ENCODE peak calls at places on chromosomes 13 and 19, in eight cellular contexts. One of them, this sample, is unnamed.

GRCh38 chr13:100954430-100955361 is 280.1 kb upstream of the TMTC4 start:
- DNase-seq in left lung: no peak
- DNase-seq in breast epithelium: no peak
- DNase-seq in adrenal gland: no peak
- DNase-seq in upper lobe of right lung: no peak
- DNase-seq in brain microvascular endothelial cell: peak; percentile 40
- DNase-seq in esophagus squamous epithelium: no peak
- DNase-seq in CD8-positive, alpha-beta T cell: no peak
- DNase-seq in this sample: no peak

GRCh38 chr19:46495789-46496099 is at the start of gene PNMA8B:
- DNase-seq in left lung: peak; percentile 45
- DNase-seq in breast epithelium: peak; percentile 49
- DNase-seq in adrenal gland: peak; percentile 94
- DNase-seq in upper lobe of right lung: peak; percentile 78
- DNase-seq in brain microvascular endothelial cell: peak; percentile 34
- DNase-seq in esophagus squamous epithelium: no peak
- DNase-seq in CD8-positive, alpha-beta T cell: peak; percentile 25
- DNase-seq in this sample: peak; percentile 54

GRCh38 chr19:48341006-48341405 is 15.7 kb downstream of the EMP3 start:
- DNase-seq in left lung: no peak
- DNase-seq in breast epithelium: no peak
- DNase-seq in adrenal gland: peak; percentile 82
- DNase-seq in upper lobe of right lung: no peak
- DNase-seq in brain microvascular endothelial cell: no peak
- DNase-seq in esophagus squamous epithelium: no peak
- DNase-seq in CD8-positive, alpha-beta T cell: no peak
- DNase-seq in this sample: no peak

GRCh38 chr13:24339937-24340607 is 30.7 kb downstream of the C1QTNF9 start:
- DNase-seq in left lung: no peak
- DNase-seq in breast epithelium: no peak
- DNase-seq in adrenal gland: no peak
- DNase-seq in upper lobe of right lung: no peak
- DNase-seq in brain microvascular endothelial cell: no peak
- DNase-seq in esophagus squamous epithelium: no peak
- DNase-seq in CD8-positive, alpha-beta T cell: no peak
- DNase-seq in this sample: no peak

GRCh38 chr19:38711726-38712153 is 32.5 kb downstream of the CAPN12 start:
- DNase-seq in left lung: peak; percentile 63
- DNase-seq in breast epithelium: peak; percentile 75
- DNase-seq in adrenal gland: peak; percentile 95
- DNase-seq in upper lobe of right lung: no peak
- DNase-seq in brain microvascular endothelial cell: peak; percentile 91
- DNase-seq in esophagus squamous epithelium: no peak
- DNase-seq in CD8-positive, alpha-beta T cell: no peak
- DNase-seq in this sample: no peak

GRCh38 chr19:41278478-41278877 is 14.3 kb downstream of the HNRNPUL1 start:
- DNase-seq in left lung: no peak
- DNase-seq in breast epithelium: no peak
- DNase-seq in adrenal gland: no peak
- DNase-seq in upper lobe of right lung: no peak
- DNase-seq in brain microvascular endothelial cell: no peak
- DNase-seq in esophagus squamous epithelium: no peak
- DNase-seq in CD8-positive, alpha-beta T cell: no peak
- DNase-seq in this sample: no peak

GRCh38 chr13:50444726-50445125 is 398.8 kb downstream of the DLEU7 start:
- DNase-seq in left lung: no peak
- DNase-seq in breast epithelium: no peak
- DNase-seq in adrenal gland: no peak
- DNase-seq in upper lobe of right lung: no peak
- DNase-seq in brain microvascular endothelial cell: no peak
- DNase-seq in esophagus squamous epithelium: no peak
- DNase-seq in CD8-positive, alpha-beta T cell: no peak
- DNase-seq in this sample: no peak

GRCh38 chr13:107205318-107206112 is 637.6 kb upstream of the ARGLU1 start:
- DNase-seq in left lung: peak; percentile 53
- DNase-seq in breast epithelium: peak; percentile 48
- DNase-seq in adrenal gland: peak; percentile 89
- DNase-seq in upper lobe of right lung: peak; percentile 82
- DNase-seq in brain microvascular endothelial cell: peak; percentile 64
- DNase-seq in esophagus squamous epithelium: no peak
- DNase-seq in CD8-positive, alpha-beta T cell: peak; percentile 57
- DNase-seq in this sample: peak; percentile 38

GRCh38 chr19:54207908-54208783 is 7.5 kb downstream of the RPS9 start:
- DNase-seq in left lung: peak; percentile 92
- DNase-seq in breast epithelium: peak; percentile 62
- DNase-seq in adrenal gland: peak; percentile 95
- DNase-seq in upper lobe of right lung: peak; percentile 87
- DNase-seq in brain microvascular endothelial cell: peak; percentile 40
- DNase-seq in esophagus squamous epithelium: no peak
- DNase-seq in CD8-positive, alpha-beta T cell: peak; percentile 32
- DNase-seq in this sample: no peak

GRCh38 chr19:13611596-13611995 is 105.3 kb upstream of the CACNA1A start:
- DNase-seq in left lung: no peak
- DNase-seq in breast epithelium: no peak
- DNase-seq in adrenal gland: no peak
- DNase-seq in upper lobe of right lung: no peak
- DNase-seq in brain microvascular endothelial cell: no peak
- DNase-seq in esophagus squamous epithelium: no peak
- DNase-seq in CD8-positive, alpha-beta T cell: no peak
- DNase-seq in this sample: no peak

GRCh38 chr19:15831626-15832025 is 16.2 kb upstream of the OR10H1 start:
- DNase-seq in left lung: no peak
- DNase-seq in breast epithelium: no peak
- DNase-seq in adrenal gland: no peak
- DNase-seq in upper lobe of right lung: no peak
- DNase-seq in brain microvascular endothelial cell: no peak
- DNase-seq in esophagus squamous epithelium: no peak
- DNase-seq in CD8-positive, alpha-beta T cell: no peak
- DNase-seq in this sample: no peak
- H3K27me3 ChIP-seq in left lung: peaks cover 17% of the 10 kb centered on the region
- H3K27me3 ChIP-seq in breast epithelium: no peaks in the 10 kb centered on the region
- H3K27me3 ChIP-seq in adrenal gland: no peaks in the 10 kb centered on the region
- H3K27me3 ChIP-seq in upper lobe of right lung: no peaks in the 10 kb centered on the region
- H3K27me3 ChIP-seq in brain microvascular endothelial cell: no peaks in the 10 kb centered on the region
- H3K27me3 ChIP-seq in esophagus squamous epithelium: no peaks in the 10 kb centered on the region
- H3K27me3 ChIP-seq in CD8-positive, alpha-beta T cell: no peaks in the 10 kb centered on the region
- H3K27me3 ChIP-seq in this sample: no peaks in the 10 kb centered on the region

GRCh38 chr13:33349314-33349995 is 63.9 kb upstream of the STARD13 start:
- DNase-seq in left lung: peak; percentile 52
- DNase-seq in breast epithelium: no peak
- DNase-seq in adrenal gland: no peak
- DNase-seq in upper lobe of right lung: no peak
- DNase-seq in brain microvascular endothelial cell: peak; percentile 5
- DNase-seq in esophagus squamous epithelium: no peak
- DNase-seq in CD8-positive, alpha-beta T cell: no peak
- DNase-seq in this sample: no peak

GRCh38 chr13:33352023-33352422 is 66.5 kb upstream of the STARD13 start:
- DNase-seq in left lung: no peak
- DNase-seq in breast epithelium: no peak
- DNase-seq in adrenal gland: no peak
- DNase-seq in upper lobe of right lung: no peak
- DNase-seq in brain microvascular endothelial cell: no peak
- DNase-seq in esophagus squamous epithelium: no peak
- DNase-seq in CD8-positive, alpha-beta T cell: no peak
- DNase-seq in this sample: no peak

GRCh38 chr13:33352520-33352919 is 67.0 kb upstream of the STARD13 start:
- DNase-seq in left lung: no peak
- DNase-seq in breast epithelium: no peak
- DNase-seq in adrenal gland: no peak
- DNase-seq in upper lobe of right lung: no peak
- DNase-seq in brain microvascular endothelial cell: no peak
- DNase-seq in esophagus squamous epithelium: no peak
- DNase-seq in CD8-positive, alpha-beta T cell: no peak
- DNase-seq in this sample: no peak

GRCh38 chr13:33349996-33350826 is 64.7 kb upstream of the STARD13 start:
- DNase-seq in left lung: peak; percentile 58
- DNase-seq in breast epithelium: no peak
- DNase-seq in adrenal gland: peak; percentile 71
- DNase-seq in upper lobe of right lung: peak; percentile 81
- DNase-seq in brain microvascular endothelial cell: peak; percentile 23
- DNase-seq in esophagus squamous epithelium: no peak
- DNase-seq in CD8-positive, alpha-beta T cell: no peak
- DNase-seq in this sample: no peak

GRCh38 chr13:33351324-33351723 is 65.8 kb upstream of the STARD13 start:
- DNase-seq in left lung: no peak
- DNase-seq in breast epithelium: no peak
- DNase-seq in adrenal gland: no peak
- DNase-seq in upper lobe of right lung: no peak
- DNase-seq in brain microvascular endothelial cell: peak; percentile 62
- DNase-seq in esophagus squamous epithelium: no peak
- DNase-seq in CD8-positive, alpha-beta T cell: no peak
- DNase-seq in this sample: no peak
- TF ChIP-seq CTCF in left lung: no peak
- TF ChIP-seq CTCF in breast epithelium: peak; percentile 28
- TF ChIP-seq CTCF in adrenal gland: no peak
- TF ChIP-seq CTCF in upper lobe of right lung: peak; percentile 16
- TF ChIP-seq CTCF in brain microvascular endothelial cell: peak; percentile 40
- TF ChIP-seq CTCF in esophagus squamous epithelium: no peak
- TF ChIP-seq CTCF in CD8-positive, alpha-beta T cell: no peak
- TF ChIP-seq CTCF in this sample: no peak

GRCh38 chr19:30682576-30683536 is 310.7 kb downstream of the ZNF536 start:
- DNase-seq in left lung: peak; percentile 61
- DNase-seq in breast epithelium: peak; percentile 59
- DNase-seq in adrenal gland: peak; percentile 92
- DNase-seq in upper lobe of right lung: peak; percentile 77
- DNase-seq in brain microvascular endothelial cell: peak; percentile 73
- DNase-seq in esophagus squamous epithelium: no peak
- DNase-seq in CD8-positive, alpha-beta T cell: peak; percentile 41
- DNase-seq in this sample: peak; percentile 27
- H3K27me3 ChIP-seq in left lung: peaks cover 75% of the 10 kb centered on the region
- H3K27me3 ChIP-seq in breast epithelium: no peaks in the 10 kb centered on the region
- H3K27me3 ChIP-seq in adrenal gland: no peaks in the 10 kb centered on the region
- H3K27me3 ChIP-seq in upper lobe of right lung: peaks cover 31% of the 10 kb centered on the region
- H3K27me3 ChIP-seq in brain microvascular endothelial cell: no peaks in the 10 kb centered on the region
- H3K27me3 ChIP-seq in esophagus squamous epithelium: no peaks in the 10 kb centered on the region
- H3K27me3 ChIP-seq in CD8-positive, alpha-beta T cell: no peaks in the 10 kb centered on the region
- H3K27me3 ChIP-seq in this sample: peaks cover 11% of the 10 kb centered on the region

GRCh38 chr19:17236831-17237543 is 8.7 kb downstream of the NR2F6 start:
- DNase-seq in left lung: no peak
- DNase-seq in breast epithelium: no peak
- DNase-seq in adrenal gland: no peak
- DNase-seq in upper lobe of right lung: no peak
- DNase-seq in brain microvascular endothelial cell: no peak
- DNase-seq in esophagus squamous epithelium: no peak
- DNase-seq in CD8-positive, alpha-beta T cell: no peak
- DNase-seq in this sample: no peak

GRCh38 chr19:17234911-17235617 is 9.0 kb downstream of the OCEL1 start:
- DNase-seq in left lung: peak; percentile 57
- DNase-seq in breast epithelium: peak; percentile 45
- DNase-seq in adrenal gland: peak; percentile 77
- DNase-seq in upper lobe of right lung: no peak
- DNase-seq in brain microvascular endothelial cell: peak; percentile 29
- DNase-seq in esophagus squamous epithelium: no peak
- DNase-seq in CD8-positive, alpha-beta T cell: peak; percentile 62
- DNase-seq in this sample: peak; percentile 51

GRCh38 chr19:17236414-17236716 is 9.4 kb downstream of the NR2F6 start:
- DNase-seq in left lung: no peak
- DNase-seq in breast epithelium: no peak
- DNase-seq in adrenal gland: no peak
- DNase-seq in upper lobe of right lung: no peak
- DNase-seq in brain microvascular endothelial cell: no peak
- DNase-seq in esophagus squamous epithelium: no peak
- DNase-seq in CD8-positive, alpha-beta T cell: no peak
- DNase-seq in this sample: no peak

GRCh38 chr19:17237747-17238706 is 7.7 kb downstream of the NR2F6 start:
- DNase-seq in left lung: no peak
- DNase-seq in breast epithelium: no peak
- DNase-seq in adrenal gland: no peak
- DNase-seq in upper lobe of right lung: no peak
- DNase-seq in brain microvascular endothelial cell: no peak
- DNase-seq in esophagus squamous epithelium: no peak
- DNase-seq in CD8-positive, alpha-beta T cell: no peak
- DNase-seq in this sample: no peak

DNA sequence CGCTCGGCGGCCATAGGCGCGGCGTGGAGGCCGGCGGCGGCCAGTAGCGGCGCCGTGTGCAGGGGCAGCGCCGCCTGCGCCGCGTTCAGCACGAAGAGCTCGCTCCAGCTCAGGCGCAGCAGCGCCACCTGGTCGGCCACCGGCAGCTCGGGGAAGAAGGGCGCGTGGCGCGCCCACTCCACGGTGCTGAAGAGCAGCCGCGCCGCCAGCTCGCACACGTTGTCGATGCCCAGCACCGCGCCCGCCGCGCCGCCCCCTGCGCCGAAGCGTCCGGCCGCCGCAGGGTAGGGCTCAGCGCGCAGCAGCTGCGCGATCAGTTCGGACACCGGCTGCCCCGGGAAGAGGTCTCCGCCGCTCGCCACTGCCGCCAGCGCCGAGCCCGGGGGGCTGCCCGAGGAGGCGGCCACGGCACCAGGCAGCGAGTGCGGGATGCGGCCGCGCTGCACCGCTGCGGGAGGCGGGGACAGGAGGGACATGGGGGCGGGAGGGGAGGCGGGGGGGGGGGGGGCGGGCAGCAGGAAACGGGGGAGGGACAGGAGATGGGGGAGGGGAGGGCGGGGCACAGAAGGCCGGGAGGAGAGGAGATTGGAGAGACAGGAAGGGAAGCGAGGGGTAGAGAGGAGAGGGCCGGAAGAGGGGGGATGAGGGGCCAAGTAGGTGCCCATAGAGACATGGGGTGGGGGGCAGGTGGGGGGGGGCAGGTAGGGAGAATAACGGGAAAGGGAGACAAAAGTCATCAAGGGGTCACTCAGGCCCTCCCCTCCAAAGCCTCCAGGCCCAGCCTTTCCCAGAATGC is 9.8 kb downstream of the OCEL1 start:
- DNase-seq in left lung: peak; percentile 79
- DNase-seq in breast epithelium: peak; percentile 50
- DNase-seq in adrenal gland: peak; percentile 80
- DNase-seq in upper lobe of right lung: peak; percentile 87
- DNase-seq in brain microvascular endothelial cell: peak; percentile 33
- DNase-seq in esophagus squamous epithelium: no peak
- DNase-seq in CD8-positive, alpha-beta T cell: peak; percentile 78
- DNase-seq in this sample: peak; percentile 62
- TF ChIP-seq CTCF in left lung: peak; percentile 27
- TF ChIP-seq CTCF in breast epithelium: peak; percentile 37
- TF ChIP-seq CTCF in adrenal gland: peak; percentile 43
- TF ChIP-seq CTCF in upper lobe of right lung: peak; percentile 52
- TF ChIP-seq CTCF in brain microvascular endothelial cell: peak; percentile 56
- TF ChIP-seq CTCF in esophagus squamous epithelium: peak; percentile 41
- TF ChIP-seq CTCF in CD8-positive, alpha-beta T cell: peak; percentile 58
- TF ChIP-seq CTCF in this sample: peak; percentile 67

DNA sequence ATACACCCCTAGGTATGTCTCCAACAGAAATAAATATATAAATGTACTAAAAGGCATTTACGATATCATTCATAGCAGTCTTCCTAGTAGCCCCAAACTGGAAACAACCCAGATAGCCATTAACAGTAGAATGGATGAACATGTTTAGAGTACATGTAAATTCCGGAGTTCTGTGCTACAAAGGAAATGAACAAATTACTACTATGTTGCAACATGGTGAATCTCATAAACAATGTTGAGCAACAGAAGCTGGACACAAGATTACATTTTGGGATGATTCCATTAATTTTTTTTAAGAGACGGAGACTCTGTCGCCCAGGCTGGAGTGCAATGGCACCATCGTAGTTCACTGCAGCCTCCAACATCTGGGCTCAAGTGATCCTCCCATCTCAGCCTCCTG is 5.9 kb upstream of the SLC7A10 start:
- DNase-seq in left lung: no peak
- DNase-seq in breast epithelium: no peak
- DNase-seq in adrenal gland: no peak
- DNase-seq in upper lobe of right lung: no peak
- DNase-seq in brain microvascular endothelial cell: no peak
- DNase-seq in esophagus squamous epithelium: no peak
- DNase-seq in CD8-positive, alpha-beta T cell: no peak
- DNase-seq in this sample: no peak
- H3K27me3 ChIP-seq in left lung: peaks cover 36% of the 10 kb centered on the region
- H3K27me3 ChIP-seq in breast epithelium: peaks cover 11% of the 10 kb centered on the region
- H3K27me3 ChIP-seq in adrenal gland: peaks cover 11% of the 10 kb centered on the region
- H3K27me3 ChIP-seq in upper lobe of right lung: peaks cover 21% of the 10 kb centered on the region
- H3K27me3 ChIP-seq in brain microvascular endothelial cell: peaks cover 14% of the 10 kb centered on the region
- H3K27me3 ChIP-seq in esophagus squamous epithelium: no peaks in the 10 kb centered on the region
- H3K27me3 ChIP-seq in CD8-positive, alpha-beta T cell: peaks cover 2% of the 10 kb centered on the region
- H3K27me3 ChIP-seq in this sample: peaks cover 31% of the 10 kb centered on the region

This sample was measured in CD4-positive, alpha-beta T cell.